ENCODE peak calls at places on chromosomes 11 and 22, in five cellular contexts. Z is IMR-90, S is GM12878, X is K562, C is SK-N-SH. Y is an unnamed sample.

GRCh38 chr22:30893434-30894370 is 74.9 kb downstream of the MORC2 start:
- DNase-seq in X (peak; percentile 1), C (no peak), S (no peak), Z (no peak), Y (no peak)

GRCh38 chr11:32259641-32260081 is 168.8 kb downstream of the RCN1 start:
- DNase-seq in C (no peak), Z (peak; percentile 87), X (no peak), S (peak; percentile 62), Y (peak; percentile 11)

GRCh38 chr11:110797453-110797852 is 85.2 kb upstream of the ARHGAP20 start:
- DNase-seq in C (no peak), Z (peak; percentile 46), X (no peak), S (peak; percentile 88), Y (no peak)

GRCh38 chr11:26198697-26199096 is 133.2 kb upstream of the ANO3 start:
- DNase-seq in C (no peak), S (no peak), X (no peak), Z (no peak), Y (no peak)

GRCh38 chr11:1761110-1761856 is 2.4 kb downstream of the CTSD start:
- DNase-seq in X (no peak), S (no peak), Z (no peak), C (no peak), Y (no peak)

GRCh38 chr11:45212566-45213315 is 66.3 kb downstream of the PRDM11 start:
- DNase-seq in Z (no peak), S (no peak), C (no peak), X (peak; percentile 67), Y (peak; percentile 25)

GRCh38 chr22:32005453-32005852 is 37.6 kb upstream of the SLC5A1 start:
- DNase-seq in S (no peak), Z (peak; percentile 25), X (no peak), C (no peak), Y (no peak)

GRCh38 chr11:30284836-30285235 is 38.1 kb upstream of the ARL14EP start:
- DNase-seq in C (no peak), Z (no peak), X (no peak), S (no peak), Y (no peak)

GRCh38 chr22:33049125-33049729 is 9.0 kb downstream of the SYN3 start:
- DNase-seq in S (peak; percentile 5), Z (peak; percentile 67), C (peak; percentile 78), X (peak; percentile 65), Y (peak; percentile 31)

GRCh38 chr11:14270690-14271542 is 88.1 kb downstream of the RRAS2 start:
- DNase-seq in X (no peak), Z (no peak), S (peak; percentile 33), C (no peak), Y (no peak)

GRCh38 chr11:1336836-1337646 is 27.6 kb upstream of the TOLLIP start:
- DNase-seq in Z (no peak), S (no peak), C (peak; percentile 80), X (no peak), Y (peak; percentile 41)

GRCh38 chr11:14554959-14555358 is 34.8 kb upstream of the PSMA1 start:
- DNase-seq in C (no peak), Z (no peak), X (no peak), S (no peak), Y (no peak)

GRCh38 chr11:119373917-119374631 is 7.4 kb downstream of the USP2 start:
- DNase-seq in C (peak; percentile 84), S (no peak), X (peak; percentile 67), Z (peak; percentile 75), Y (peak; percentile 72)

GRCh38 chr11:102111787-102112653 is 1.8 kb downstream of the YAP1 start:
- DNase-seq in Z (peak; percentile 94), X (no peak), C (no peak), S (no peak), Y (peak; percentile 89)

GRCh38 chr11:75174781-75175370 is 24.0 kb downstream of the SLCO2B1 start:
- DNase-seq in C (no peak), X (no peak), S (no peak), Z (peak; percentile 34), Y (no peak)

GRCh38 chr11:120929664-120930154 is 94.2 kb upstream of the TBCEL start:
- DNase-seq in C (peak; percentile 72), Z (peak; percentile 26), S (no peak), X (peak; percentile 80), Y (peak; percentile 30)

DNA sequence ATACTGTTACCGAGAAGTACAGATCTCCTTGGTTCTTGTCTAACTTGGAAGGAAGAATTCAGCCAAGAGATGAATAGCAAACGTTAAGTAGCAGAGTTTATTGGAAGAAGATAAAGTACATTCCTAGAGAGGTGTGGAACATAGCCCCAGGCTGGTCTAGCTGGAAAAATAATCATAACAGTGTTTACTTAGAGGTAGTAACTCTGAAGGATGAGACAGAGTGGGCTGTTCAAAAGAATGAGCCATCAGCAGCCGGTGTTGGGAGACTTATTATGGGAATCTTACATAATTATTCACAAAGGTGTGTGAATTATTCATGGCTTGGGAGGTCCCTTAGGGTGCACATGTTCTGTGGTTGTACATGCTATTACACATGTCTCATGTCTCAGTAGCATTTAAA is 276.5 kb downstream of the LUZP2 start:
- DNase-seq in X (no peak), S (no peak), C (no peak), Z (no peak), Y (no peak)
- TF ChIP-seq USF2 in X (no peak), S (no peak), C (no peak), Z (no peak), Y (no peak)

DNA sequence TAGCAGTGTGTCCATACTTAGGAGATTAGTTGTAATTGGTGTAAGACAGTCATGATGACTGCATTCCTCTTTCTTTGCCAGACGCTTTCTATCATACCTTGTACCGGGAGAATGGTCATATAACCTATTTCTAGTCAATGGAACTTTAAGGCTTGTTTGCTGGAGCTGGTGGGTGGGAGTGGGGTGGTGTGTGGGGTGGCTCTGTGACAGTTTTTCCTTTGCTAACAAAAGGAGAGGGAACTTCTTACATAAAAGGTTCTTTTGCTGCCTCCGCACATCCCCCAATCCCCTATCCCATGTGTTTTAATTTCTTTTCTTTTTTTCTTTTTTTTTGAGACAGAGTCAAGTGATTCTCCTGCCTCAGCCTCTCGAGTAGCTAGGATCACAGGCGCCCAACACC is 9.8 kb upstream of the NUCB2 start:
- DNase-seq in S (no peak), C (no peak), X (no peak), Z (no peak), Y (no peak)
- TF ChIP-seq RCOR1 in S (no peak), C (no peak), X (no peak), Z (no peak), Y (no peak)

DNA sequence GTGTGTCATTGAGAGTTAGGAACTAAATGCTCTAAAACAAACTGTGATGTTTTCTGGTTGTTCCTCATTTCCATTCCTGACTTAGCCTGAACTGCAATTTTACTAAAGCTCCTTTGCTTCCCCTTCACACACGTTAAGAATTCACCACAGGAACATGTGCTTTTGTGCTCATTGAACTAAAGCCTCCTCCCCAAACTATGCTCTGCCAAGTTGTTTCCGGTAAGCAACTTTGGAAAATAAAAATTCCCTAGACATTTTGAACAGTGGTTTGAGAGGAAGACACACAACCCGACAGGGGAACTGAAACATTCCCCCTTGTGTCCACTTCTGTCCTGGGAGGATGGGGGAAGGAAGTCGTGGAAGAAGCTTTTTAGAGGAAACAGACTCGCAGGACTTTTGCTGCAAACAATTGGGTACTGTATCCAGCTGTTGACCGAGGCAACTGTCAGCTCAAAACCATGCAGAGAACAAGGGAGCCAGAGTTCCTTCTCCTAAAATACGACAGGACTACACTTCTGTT is 66.9 kb downstream of the GAB2 start:
- DNase-seq in C (no peak), S (peak; percentile 26), X (no peak), Z (peak; percentile 47), Y (no peak)
- TF ChIP-seq USF2 in C (no peak), S (no peak), X (no peak), Z (no peak), Y (no peak)

DNA sequence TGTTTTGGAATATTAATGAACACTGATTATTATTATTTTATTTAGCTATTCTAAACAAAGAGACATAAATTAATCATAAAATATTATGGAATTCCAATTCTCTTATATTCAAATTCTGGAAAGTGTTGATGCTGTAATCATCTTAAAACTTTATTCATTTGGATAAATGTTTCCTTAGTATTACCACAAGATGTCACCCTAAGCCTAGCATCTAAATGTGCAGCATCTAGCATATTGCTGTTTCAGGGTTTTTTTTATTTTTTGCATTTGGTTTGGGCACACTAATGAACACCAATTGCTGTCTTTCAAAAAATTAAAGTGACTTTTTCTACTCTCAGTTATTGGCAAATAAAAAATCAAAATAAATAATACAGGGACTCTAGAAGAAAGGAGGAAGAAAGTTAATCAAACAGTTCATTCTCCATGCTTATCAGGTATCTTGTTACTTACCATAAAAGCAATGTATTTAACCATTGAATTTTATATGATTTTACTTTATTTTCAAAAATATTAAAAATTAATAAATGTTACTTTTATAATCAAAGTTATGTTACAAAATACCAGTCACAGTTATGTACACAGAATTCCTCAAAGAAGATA is 31.8 kb downstream of the DLG2 start:
- DNase-seq in S (peak; percentile 3), Z (peak; percentile 63), X (peak; percentile 30), C (peak; percentile 32), Y (peak; percentile 62)
- TF ChIP-seq RCOR1 in S (no peak), Z (no peak), X (no peak), C (no peak), Y (no peak)

GRCh38 chr22:44186121-44186510 is 5.4 kb downstream of the PARVG start:
- DNase-seq in X (no peak), C (no peak), S (no peak), Z (no peak), Y (no peak)

GRCh38 chr22:44187652-44188230 is 7.0 kb downstream of the PARVG start:
- DNase-seq in C (no peak), Z (no peak), S (no peak), X (no peak), Y (no peak)

GRCh38 chr22:44186737-44187136 is 6.0 kb downstream of the PARVG start:
- DNase-seq in X (no peak), S (no peak), Z (no peak), C (no peak), Y (no peak)

GRCh38 chr22:44184006-44184405 is 3.3 kb downstream of the PARVG start:
- DNase-seq in S (no peak), C (no peak), Z (no peak), X (no peak), Y (no peak)

DNA sequence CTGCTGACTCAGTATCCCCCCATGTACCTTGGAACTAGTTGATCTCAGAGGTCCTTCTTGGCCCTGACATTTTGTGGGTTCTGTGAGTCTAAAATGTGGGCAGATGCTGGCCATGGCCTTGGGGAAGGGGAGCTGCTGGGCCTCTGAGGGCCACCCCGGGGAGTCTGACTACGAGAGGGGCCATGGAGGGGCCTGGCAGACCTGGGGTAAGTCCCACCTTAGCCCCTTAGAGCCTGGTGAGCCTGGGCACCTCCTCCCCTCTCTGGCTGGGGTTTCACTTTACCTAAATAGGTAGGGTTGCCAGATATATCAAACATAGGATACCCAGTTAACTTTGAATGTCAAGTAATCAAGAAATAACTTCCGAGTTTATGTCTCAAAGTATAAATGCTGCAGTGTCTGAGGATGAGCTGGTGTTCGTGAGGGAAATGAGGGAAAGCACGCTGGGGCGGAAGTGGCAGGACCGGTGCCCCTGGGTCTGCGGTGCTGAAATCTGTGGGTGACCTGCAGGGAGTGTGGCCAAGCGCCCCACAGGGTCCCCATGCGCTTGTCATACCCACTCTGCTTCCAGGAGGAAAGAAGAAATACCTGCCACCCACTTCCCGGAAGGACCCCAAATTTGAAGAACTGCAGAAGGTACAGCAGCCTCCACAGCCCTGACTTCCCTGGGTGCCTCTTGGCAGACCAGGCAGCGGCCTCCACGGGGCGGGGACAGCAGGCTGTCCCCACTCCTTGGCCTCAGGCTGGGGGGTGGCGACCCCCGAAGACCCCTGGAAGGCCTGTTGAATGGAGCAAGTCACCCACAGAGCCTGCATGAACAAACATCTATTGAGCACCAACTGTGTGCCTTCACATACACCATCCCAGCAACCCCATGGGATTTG is 4.8 kb downstream of the PARVG start:
- DNase-seq in X (no peak), Z (no peak), S (no peak), C (no peak), Y (no peak)
- TF ChIP-seq USF2 in X (no peak), Z (no peak), S (no peak), C (no peak), Y (no peak)

GRCh38 chr22:44701824-44702478 is at the start of gene PRR5:
- DNase-seq in Z (peak; percentile 91), S (no peak), X (peak; percentile 87), C (peak; percentile 97), Y (peak; percentile 66)
- TF ChIP-seq RCOR1 in Z (peak; percentile 21), S (no peak), X (no peak), C (no peak), Y (no peak)

Y was measured in A549.